ENCODE peak calls at places on chromosomes 5 and 9, in eight cellular contexts. One of them, this sample, is unnamed.

GRCh38 chr9:136095028-136095494 is at the start of gene NACC2:
- DNase-seq in SK-N-SH: peak
- DNase-seq in A549: peak
- DNase-seq in CD4-positive, alpha-beta memory T cell: no peak
- DNase-seq in ovary: peak
- DNase-seq in HCT116: no peak
- DNase-seq in Panc1: no peak
- DNase-seq in left ventricle myocardium inferior: peak
- DNase-seq in this sample: no peak

GRCh38 chr5:106876665-106877194 is 794.0 kb downstream of the EFNA5 start:
- DNase-seq in SK-N-SH: no peak
- DNase-seq in A549: peak
- DNase-seq in CD4-positive, alpha-beta memory T cell: no peak
- DNase-seq in ovary: no peak
- DNase-seq in HCT116: no peak
- DNase-seq in Panc1: no peak
- DNase-seq in left ventricle myocardium inferior: no peak
- DNase-seq in this sample: no peak

GRCh38 chr9:115115924-115116323 is 2.0 kb downstream of the TNC start:
- DNase-seq in SK-N-SH: no peak
- DNase-seq in A549: no peak
- DNase-seq in CD4-positive, alpha-beta memory T cell: no peak
- DNase-seq in ovary: no peak
- DNase-seq in HCT116: peak
- DNase-seq in Panc1: no peak
- DNase-seq in left ventricle myocardium inferior: no peak
- DNase-seq in this sample: peak

GRCh38 chr5:73818357-73818756 is 192.4 kb downstream of the ARHGEF28 start:
- DNase-seq in SK-N-SH: no peak
- DNase-seq in A549: no peak
- DNase-seq in CD4-positive, alpha-beta memory T cell: no peak
- DNase-seq in ovary: no peak
- DNase-seq in HCT116: no peak
- DNase-seq in Panc1: no peak
- DNase-seq in left ventricle myocardium inferior: no peak
- DNase-seq in this sample: no peak

GRCh38 chr9:94912700-94913249 is 186.3 kb downstream of the AOPEP start:
- DNase-seq in SK-N-SH: no peak
- DNase-seq in A549: peak
- DNase-seq in CD4-positive, alpha-beta memory T cell: no peak
- DNase-seq in ovary: no peak
- DNase-seq in HCT116: peak
- DNase-seq in Panc1: peak
- DNase-seq in left ventricle myocardium inferior: no peak
- DNase-seq in this sample: no peak

GRCh38 chr5:93604119-93604963 is 21.3 kb downstream of the NR2F1 start:
- DNase-seq in SK-N-SH: peak
- DNase-seq in A549: no peak
- DNase-seq in CD4-positive, alpha-beta memory T cell: no peak
- DNase-seq in ovary: no peak
- DNase-seq in HCT116: no peak
- DNase-seq in Panc1: no peak
- DNase-seq in left ventricle myocardium inferior: no peak
- DNase-seq in this sample: no peak

GRCh38 chr5:150836064-150836463 is 10.3 kb upstream of the IRGM start:
- DNase-seq in SK-N-SH: no peak
- DNase-seq in A549: no peak
- DNase-seq in CD4-positive, alpha-beta memory T cell: no peak
- DNase-seq in ovary: peak
- DNase-seq in HCT116: no peak
- DNase-seq in Panc1: no peak
- DNase-seq in left ventricle myocardium inferior: no peak
- DNase-seq in this sample: no peak

GRCh38 chr5:105903069-105903468 is 1767.7 kb downstream of the EFNA5 start:
- DNase-seq in SK-N-SH: peak
- DNase-seq in A549: no peak
- DNase-seq in CD4-positive, alpha-beta memory T cell: no peak
- DNase-seq in ovary: no peak
- DNase-seq in HCT116: no peak
- DNase-seq in Panc1: no peak
- DNase-seq in left ventricle myocardium inferior: no peak
- DNase-seq in this sample: no peak

GRCh38 chr9:38659538-38659937 is 39.1 kb upstream of the ANKRD18A start:
- DNase-seq in SK-N-SH: no peak
- DNase-seq in A549: no peak
- DNase-seq in CD4-positive, alpha-beta memory T cell: no peak
- DNase-seq in ovary: no peak
- DNase-seq in HCT116: no peak
- DNase-seq in Panc1: no peak
- DNase-seq in left ventricle myocardium inferior: no peak
- DNase-seq in this sample: no peak

GRCh38 chr5:176793343-176793699 is 17.0 kb upstream of the UNC5A start:
- DNase-seq in SK-N-SH: peak
- DNase-seq in A549: no peak
- DNase-seq in CD4-positive, alpha-beta memory T cell: no peak
- DNase-seq in ovary: no peak
- DNase-seq in HCT116: no peak
- DNase-seq in Panc1: no peak
- DNase-seq in left ventricle myocardium inferior: no peak
- DNase-seq in this sample: no peak

GRCh38 chr9:109794361-109795012 is 14.5 kb downstream of the PALM2AKAP2 start:
- DNase-seq in SK-N-SH: no peak
- DNase-seq in A549: no peak
- DNase-seq in CD4-positive, alpha-beta memory T cell: no peak
- DNase-seq in ovary: no peak
- DNase-seq in HCT116: no peak
- DNase-seq in Panc1: no peak
- DNase-seq in left ventricle myocardium inferior: no peak
- DNase-seq in this sample: no peak

GRCh38 chr9:8270235-8270634 is 470.7 kb upstream of the DMAC1 start:
- DNase-seq in SK-N-SH: no peak
- DNase-seq in A549: no peak
- DNase-seq in CD4-positive, alpha-beta memory T cell: no peak
- DNase-seq in ovary: no peak
- DNase-seq in HCT116: no peak
- DNase-seq in Panc1: no peak
- DNase-seq in left ventricle myocardium inferior: no peak
- DNase-seq in this sample: no peak

GRCh38 chr5:55625913-55626312 is 86.2 kb downstream of the SLC38A9 start:
- DNase-seq in SK-N-SH: no peak
- DNase-seq in A549: no peak
- DNase-seq in CD4-positive, alpha-beta memory T cell: no peak
- DNase-seq in ovary: no peak
- DNase-seq in HCT116: no peak
- DNase-seq in Panc1: no peak
- DNase-seq in left ventricle myocardium inferior: no peak
- DNase-seq in this sample: no peak

GRCh38 chr5:95984287-95984938 is 22.8 kb upstream of the ELL2 start:
- DNase-seq in SK-N-SH: no peak
- DNase-seq in A549: no peak
- DNase-seq in CD4-positive, alpha-beta memory T cell: no peak
- DNase-seq in ovary: no peak
- DNase-seq in HCT116: no peak
- DNase-seq in Panc1: no peak
- DNase-seq in left ventricle myocardium inferior: no peak
- DNase-seq in this sample: no peak

GRCh38 chr5:36457511-36458260 is 148.7 kb upstream of the SLC1A3 start:
- DNase-seq in SK-N-SH: no peak
- DNase-seq in A549: no peak
- DNase-seq in CD4-positive, alpha-beta memory T cell: no peak
- DNase-seq in ovary: no peak
- DNase-seq in HCT116: no peak
- DNase-seq in Panc1: no peak
- DNase-seq in left ventricle myocardium inferior: no peak
- DNase-seq in this sample: no peak

GRCh38 chr5:122908108-122908507 is 62.7 kb downstream of the SNX24 start:
- DNase-seq in SK-N-SH: no peak
- DNase-seq in A549: no peak
- DNase-seq in CD4-positive, alpha-beta memory T cell: no peak
- DNase-seq in ovary: no peak
- DNase-seq in HCT116: no peak
- DNase-seq in Panc1: no peak
- DNase-seq in left ventricle myocardium inferior: no peak
- DNase-seq in this sample: no peak

GRCh38 chr9:131529597-131530545 is 1.2 kb downstream of the UCK1 start:
- DNase-seq in SK-N-SH: no peak
- DNase-seq in A549: no peak
- DNase-seq in CD4-positive, alpha-beta memory T cell: no peak
- DNase-seq in ovary: no peak
- DNase-seq in HCT116: no peak
- DNase-seq in Panc1: no peak
- DNase-seq in left ventricle myocardium inferior: no peak
- DNase-seq in this sample: no peak

DNA sequence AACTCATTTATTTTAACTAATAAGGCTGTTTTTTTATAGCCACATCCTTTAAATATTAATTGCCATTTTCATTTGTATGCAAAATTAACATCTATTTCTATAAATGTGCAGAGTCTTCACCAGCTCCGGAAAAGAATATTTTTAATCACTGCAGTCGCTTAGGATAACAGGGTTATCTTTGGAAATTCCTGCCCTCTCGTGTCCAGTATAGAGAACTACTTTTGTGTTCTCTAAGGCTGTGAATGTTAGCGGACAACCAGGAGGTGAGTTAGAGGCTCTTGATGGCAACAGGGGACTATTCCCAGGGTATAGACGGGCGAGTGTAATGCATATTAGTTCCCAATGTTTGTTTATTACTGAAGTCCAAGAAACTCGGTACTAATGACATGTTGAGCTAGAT is 59.4 kb downstream of the GGTA1 start:
- DNase-seq in SK-N-SH: peak
- DNase-seq in A549: peak
- DNase-seq in CD4-positive, alpha-beta memory T cell: no peak
- DNase-seq in ovary: no peak
- DNase-seq in HCT116: peak
- DNase-seq in Panc1: no peak
- DNase-seq in left ventricle myocardium inferior: no peak
- DNase-seq in this sample: no peak
- H3K27ac ChIP-seq in SK-N-SH: no peak
- H3K27ac ChIP-seq in A549: no peak
- H3K27ac ChIP-seq in CD4-positive, alpha-beta memory T cell: no peak
- H3K27ac ChIP-seq in ovary: no peak
- H3K27ac ChIP-seq in HCT116: no peak
- H3K27ac ChIP-seq in Panc1: no peak
- H3K27ac ChIP-seq in left ventricle myocardium inferior: no peak
- H3K27ac ChIP-seq in this sample: no peak

DNA sequence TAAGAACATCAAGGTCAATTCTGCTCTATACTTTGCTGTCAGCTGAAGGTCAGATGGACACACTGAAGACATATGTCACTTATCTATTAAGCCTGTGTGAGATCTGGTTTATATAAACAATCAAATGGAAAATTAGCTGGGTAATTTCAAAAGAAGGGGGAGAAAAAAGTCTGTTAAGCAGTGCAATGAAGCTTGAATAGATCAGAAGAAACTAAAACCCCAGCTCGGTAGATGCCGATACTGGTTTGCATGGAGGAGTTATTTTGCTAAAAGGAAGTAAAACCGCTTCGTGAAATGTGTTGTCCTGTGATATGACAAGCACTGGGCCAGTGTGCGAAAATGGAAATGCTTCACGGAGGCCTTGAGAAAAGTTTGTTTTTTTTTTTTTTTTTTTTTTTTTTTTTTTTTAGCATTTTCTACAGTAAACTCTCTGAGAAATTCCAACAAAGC is 148.8 kb downstream of the MEF2C start:
- DNase-seq in SK-N-SH: peak
- DNase-seq in A549: no peak
- DNase-seq in CD4-positive, alpha-beta memory T cell: no peak
- DNase-seq in ovary: peak
- DNase-seq in HCT116: no peak
- DNase-seq in Panc1: no peak
- DNase-seq in left ventricle myocardium inferior: no peak
- DNase-seq in this sample: no peak
- H3K27ac ChIP-seq in SK-N-SH: no peak
- H3K27ac ChIP-seq in A549: no peak
- H3K27ac ChIP-seq in CD4-positive, alpha-beta memory T cell: no peak
- H3K27ac ChIP-seq in ovary: peak
- H3K27ac ChIP-seq in HCT116: no peak
- H3K27ac ChIP-seq in Panc1: no peak
- H3K27ac ChIP-seq in left ventricle myocardium inferior: peak
- H3K27ac ChIP-seq in this sample: no peak

GRCh38 chr9:98039474-98040072 is 17.0 kb upstream of the NANS start:
- DNase-seq in SK-N-SH: no peak
- DNase-seq in A549: no peak
- DNase-seq in CD4-positive, alpha-beta memory T cell: no peak
- DNase-seq in ovary: no peak
- DNase-seq in HCT116: no peak
- DNase-seq in Panc1: no peak
- DNase-seq in left ventricle myocardium inferior: no peak
- DNase-seq in this sample: no peak

GRCh38 chr9:98040212-98040611 is 16.3 kb upstream of the NANS start:
- DNase-seq in SK-N-SH: no peak
- DNase-seq in A549: no peak
- DNase-seq in CD4-positive, alpha-beta memory T cell: no peak
- DNase-seq in ovary: no peak
- DNase-seq in HCT116: no peak
- DNase-seq in Panc1: no peak
- DNase-seq in left ventricle myocardium inferior: no peak
- DNase-seq in this sample: no peak

GRCh38 chr9:98034593-98035546 is 21.7 kb upstream of the NANS start:
- DNase-seq in SK-N-SH: peak
- DNase-seq in A549: peak
- DNase-seq in CD4-positive, alpha-beta memory T cell: peak
- DNase-seq in ovary: peak
- DNase-seq in HCT116: peak
- DNase-seq in Panc1: peak
- DNase-seq in left ventricle myocardium inferior: peak
- DNase-seq in this sample: peak

GRCh38 chr9:98038958-98039357 is 17.6 kb upstream of the NANS start:
- DNase-seq in SK-N-SH: no peak
- DNase-seq in A549: no peak
- DNase-seq in CD4-positive, alpha-beta memory T cell: no peak
- DNase-seq in ovary: no peak
- DNase-seq in HCT116: no peak
- DNase-seq in Panc1: no peak
- DNase-seq in left ventricle myocardium inferior: no peak
- DNase-seq in this sample: no peak

GRCh38 chr9:98037362-98037761 is 19.2 kb upstream of the NANS start:
- DNase-seq in SK-N-SH: no peak
- DNase-seq in A549: no peak
- DNase-seq in CD4-positive, alpha-beta memory T cell: no peak
- DNase-seq in ovary: no peak
- DNase-seq in HCT116: no peak
- DNase-seq in Panc1: no peak
- DNase-seq in left ventricle myocardium inferior: peak
- DNase-seq in this sample: no peak
- H3K27ac ChIP-seq in SK-N-SH: no peak
- H3K27ac ChIP-seq in A549: no peak
- H3K27ac ChIP-seq in CD4-positive, alpha-beta memory T cell: no peak
- H3K27ac ChIP-seq in ovary: no peak
- H3K27ac ChIP-seq in HCT116: no peak
- H3K27ac ChIP-seq in Panc1: no peak
- H3K27ac ChIP-seq in left ventricle myocardium inferior: peak
- H3K27ac ChIP-seq in this sample: no peak

DNA sequence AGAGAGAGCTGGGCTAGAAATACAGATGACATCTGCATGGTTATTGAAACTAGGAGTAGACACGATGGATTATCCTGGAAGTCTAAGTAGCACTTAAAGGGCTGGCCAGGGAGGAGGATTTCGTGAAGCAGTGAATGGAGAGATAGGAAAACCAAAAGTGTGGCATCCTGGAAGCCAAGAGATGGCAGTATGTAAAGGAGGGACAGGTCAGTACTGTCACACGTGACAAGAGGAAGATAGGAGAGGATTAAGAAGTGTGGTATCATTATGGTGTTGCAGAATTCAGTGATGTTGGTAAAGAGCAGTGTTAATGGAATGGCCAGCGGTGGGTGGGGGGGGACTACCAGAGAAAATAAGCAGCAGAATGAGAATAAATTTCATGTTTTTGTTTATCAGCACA is 11.7 kb downstream of the RAD23B start:
- DNase-seq in SK-N-SH: no peak
- DNase-seq in A549: no peak
- DNase-seq in CD4-positive, alpha-beta memory T cell: no peak
- DNase-seq in ovary: no peak
- DNase-seq in HCT116: no peak
- DNase-seq in Panc1: no peak
- DNase-seq in left ventricle myocardium inferior: no peak
- DNase-seq in this sample: no peak
- H3K27ac ChIP-seq in SK-N-SH: no peak
- H3K27ac ChIP-seq in A549: no peak
- H3K27ac ChIP-seq in CD4-positive, alpha-beta memory T cell: no peak
- H3K27ac ChIP-seq in ovary: no peak
- H3K27ac ChIP-seq in HCT116: no peak
- H3K27ac ChIP-seq in Panc1: no peak
- H3K27ac ChIP-seq in left ventricle myocardium inferior: no peak
- H3K27ac ChIP-seq in this sample: no peak

This sample was measured in epithelial cell of prostate.